ENCODE peak calls at places on chromosome 18, in eight cellular contexts. W is T47D; Y is suprapubic skin; P is AG08395; O is skeletal muscle cell; V is effector CD4-positive, alpha-beta T cell; C is NCI-H774; M is T1000. D is an unnamed sample.

GRCh38 chr18:33960393-33960792 is 264.3 kb downstream of the NOL4 start:
- DNase-seq in V (no peak), M (no peak), C (peak), P (no peak), Y (no peak), O (no peak), W (no peak), D (no peak)

GRCh38 chr18:28030458-28030857 is 146.5 kb downstream of the CDH2 start:
- DNase-seq in P (no peak), O (no peak), M (no peak), C (no peak), W (no peak), V (no peak), Y (no peak), D (no peak)

GRCh38 chr18:75500510-75500909 is 73.0 kb upstream of the SMIM21 start:
- DNase-seq in Y (no peak), W (no peak), C (no peak), O (no peak), M (no peak), V (no peak), P (no peak), D (no peak)

GRCh38 chr18:35470440-35470839 is 27.3 kb downstream of the INO80C start:
- DNase-seq in P (no peak), C (no peak), V (no peak), M (no peak), O (no peak), Y (no peak), W (no peak), D (no peak)

GRCh38 chr18:33184918-33185317 is 255.6 kb downstream of the CCDC178 start:
- DNase-seq in C (no peak), P (no peak), Y (no peak), O (no peak), W (no peak), M (no peak), V (no peak), D (no peak)

GRCh38 chr18:54119524-54120019 is 104.9 kb downstream of the MBD2 start:
- DNase-seq in C (peak), Y (no peak), V (no peak), M (no peak), P (peak), W (peak), O (no peak), D (no peak)

GRCh38 chr18:53946561-53946960 is 277.9 kb downstream of the MBD2 start:
- DNase-seq in M (no peak), C (no peak), Y (no peak), V (no peak), P (no peak), W (no peak), O (peak), D (no peak)

GRCh38 chr18:6547476-6547875 is 132.8 kb upstream of the L3MBTL4 start:
- DNase-seq in M (no peak), C (no peak), O (no peak), Y (no peak), W (no peak), P (no peak), V (no peak), D (no peak)

GRCh38 chr18:31648966-31649429 is 35.4 kb downstream of the B4GALT6 start:
- DNase-seq in Y (no peak), O (peak), M (peak), P (peak), W (peak), V (no peak), C (no peak), D (no peak)

GRCh38 chr18:41389936-41390667 is 564.9 kb upstream of the PIK3C3 start:
- DNase-seq in C (no peak), V (no peak), Y (no peak), O (no peak), W (peak), M (no peak), P (no peak), D (no peak)

D was measured in RWPE2.